ENCODE peak calls at places on chromosomes 3 and 15, in nine cellular contexts. X is HCT116, O is dorsolateral prefrontal cortex, W is mesenchymal stem cell, N is heart right ventricle, R is AG04450, U is K562, F is left ventricle myocardium inferior, G is PC-9. H is an unnamed sample.

GRCh38 chr15:62697636-62698035 is 344.9 kb upstream of the TPM1 start:
- DNase-seq in O (no peak), G (no peak), U (no peak), X (no peak), N (no peak), F (no peak), W (no peak), R (no peak), H (no peak)

GRCh38 chr15:81296673-81297072 is 27.3 kb downstream of the STARD5 start:
- DNase-seq in U (no peak), X (no peak), N (peak), F (peak), W (peak), R (no peak), G (no peak), O (no peak), H (peak)

GRCh38 chr3:40864915-40865314 is 334.4 kb upstream of the CTNNB1 start:
- DNase-seq in F (no peak), O (no peak), W (no peak), G (no peak), U (no peak), N (no peak), X (no peak), R (no peak), H (no peak)

GRCh38 chr3:89032331-89033063 is 74.9 kb upstream of the EPHA3 start:
- DNase-seq in F (no peak), N (no peak), R (no peak), U (no peak), W (peak), G (no peak), X (no peak), O (no peak), H (no peak)

GRCh38 chr3:35739181-35739809 is 100.0 kb downstream of the ARPP21 start:
- DNase-seq in F (no peak), N (no peak), W (no peak), U (no peak), X (no peak), O (no peak), G (no peak), R (no peak), H (no peak)

GRCh38 chr3:151895881-151896661 is 22.6 kb downstream of the SUCNR1 start:
- DNase-seq in W (no peak), F (no peak), R (no peak), X (no peak), U (no peak), N (no peak), G (no peak), O (no peak), H (no peak)

GRCh38 chr3:38027466-38028465 is 1.7 kb downstream of the PLCD1 start:
- DNase-seq in G (peak), X (no peak), W (peak), O (no peak), N (no peak), R (no peak), U (no peak), F (no peak), H (no peak)

GRCh38 chr3:82114589-82114988 is 353.1 kb upstream of the GBE1 start:
- DNase-seq in R (no peak), O (no peak), N (no peak), X (no peak), U (no peak), F (no peak), W (no peak), G (no peak), H (no peak)

GRCh38 chr3:32045091-32045964 is 61.1 kb upstream of the GPD1L start:
- DNase-seq in W (peak), G (peak), N (peak), R (peak), U (no peak), X (peak), O (peak), F (no peak), H (no peak)

GRCh38 chr3:114572364-114573062 is 278.7 kb downstream of the TIGIT start:
- DNase-seq in R (no peak), U (no peak), F (no peak), X (no peak), N (no peak), W (no peak), G (no peak), O (no peak), H (no peak)

GRCh38 chr3:188578579-188579363 is 424.8 kb downstream of the LPP start:
- DNase-seq in N (peak), G (no peak), R (peak), W (peak), X (no peak), F (peak), U (no peak), O (peak), H (no peak)

GRCh38 chr3:150158974-150159625 is 188.4 kb upstream of the PFN2 start:
- DNase-seq in N (no peak), R (no peak), W (peak), O (no peak), U (no peak), F (no peak), G (no peak), X (no peak), H (no peak)

GRCh38 chr3:123627673-123628670 is 43.1 kb upstream of the HACD2 start:
- DNase-seq in R (no peak), W (no peak), O (no peak), N (peak), G (no peak), F (peak), X (no peak), U (no peak), H (no peak)

GRCh38 chr3:47455806-47456452 is 19.8 kb downstream of the SCAP start:
- DNase-seq in R (no peak), U (no peak), G (no peak), W (peak), F (no peak), O (no peak), N (no peak), X (no peak), H (no peak)

GRCh38 chr3:3603351-3603750 is 195.9 kb upstream of the LRRN1 start:
- DNase-seq in G (no peak), W (no peak), R (no peak), F (no peak), N (no peak), X (no peak), O (no peak), U (no peak), H (no peak)

GRCh38 chr3:149848238-149848637 is 35.2 kb downstream of the RNF13 start:
- DNase-seq in U (no peak), F (no peak), G (no peak), N (no peak), O (no peak), X (no peak), W (no peak), R (no peak), H (no peak)

GRCh38 chr3:119245778-119246177 is 5.1 kb upstream of the B4GALT4 start:
- DNase-seq in O (no peak), N (no peak), F (peak), G (peak), R (no peak), W (no peak), U (no peak), X (no peak), H (no peak)

GRCh38 chr3:98326036-98326435 is 27.6 kb upstream of the OR5K4 start:
- DNase-seq in F (no peak), X (no peak), G (no peak), R (no peak), O (no peak), W (no peak), N (no peak), U (no peak), H (no peak)

GRCh38 chr15:100372695-100373036 is 30.9 kb upstream of the ADAMTS17 start:
- DNase-seq in N (no peak), F (no peak), O (no peak), U (no peak), G (no peak), X (no peak), W (no peak), R (no peak), H (no peak)

GRCh38 chr3:70853161-70853560 is 540.7 kb upstream of the MDFIC2 start:
- DNase-seq in F (no peak), N (no peak), R (no peak), O (no peak), X (no peak), W (no peak), G (no peak), U (no peak), H (no peak)

GRCh38 chr15:96285306-96285705 is 45.2 kb upstream of the NR2F2 start:
- DNase-seq in G (no peak), R (peak), U (peak), F (no peak), W (peak), X (no peak), N (peak), O (no peak), H (no peak)

GRCh38 chr15:99986297-99987118 is 253.3 kb upstream of the LYSMD4 start:
- DNase-seq in N (no peak), G (no peak), X (no peak), W (peak), U (no peak), R (no peak), F (no peak), O (no peak), H (no peak)

GRCh38 chr15:48617619-48618018 is 27.9 kb downstream of the FBN1 start:
- DNase-seq in G (no peak), U (no peak), W (peak), O (no peak), N (peak), X (no peak), F (peak), R (peak), H (no peak)

GRCh38 chr3:183428140-183429023 is at the start of gene MCF2L2:
- DNase-seq in W (peak), X (peak), N (peak), U (peak), R (no peak), O (peak), G (peak), F (peak), H (peak)

GRCh38 chr15:80489030-80489594 is 84.9 kb downstream of the ARNT2 start:
- DNase-seq in G (no peak), F (no peak), X (no peak), N (no peak), U (no peak), O (no peak), W (peak), R (peak), H (no peak)

GRCh38 chr3:149395107-149396089 is 17.9 kb upstream of the TM4SF1 start:
- DNase-seq in N (peak), W (no peak), U (no peak), O (no peak), R (no peak), F (no peak), G (peak), X (no peak), H (no peak)

GRCh38 chr3:138833908-138834358 is 795 bp downstream of the PIK3CB start:
- DNase-seq in U (peak), W (no peak), R (no peak), G (no peak), F (no peak), X (no peak), N (no peak), O (no peak), H (no peak)

GRCh38 chr15:70702584-70702983 is 60.8 kb downstream of the UACA start:
- DNase-seq in F (no peak), G (no peak), R (no peak), W (no peak), U (no peak), N (no peak), O (no peak), X (no peak), H (no peak)

GRCh38 chr3:161104561-161105551 is at the start of gene B3GALNT1:
- DNase-seq in N (peak), F (peak), R (peak), U (peak), O (peak), W (peak), X (no peak), G (peak), H (no peak)

GRCh38 chr3:72999971-73000370 is 3.4 kb downstream of the PPP4R2 start:
- DNase-seq in F (no peak), X (no peak), G (no peak), N (no peak), W (no peak), O (no peak), R (no peak), U (no peak), H (peak)

GRCh38 chr3:49020335-49021212 is 1.3 kb upstream of the NDUFAF3 start:
- DNase-seq in O (peak), U (peak), R (no peak), F (peak), W (peak), G (peak), N (peak), X (no peak), H (no peak)

DNA sequence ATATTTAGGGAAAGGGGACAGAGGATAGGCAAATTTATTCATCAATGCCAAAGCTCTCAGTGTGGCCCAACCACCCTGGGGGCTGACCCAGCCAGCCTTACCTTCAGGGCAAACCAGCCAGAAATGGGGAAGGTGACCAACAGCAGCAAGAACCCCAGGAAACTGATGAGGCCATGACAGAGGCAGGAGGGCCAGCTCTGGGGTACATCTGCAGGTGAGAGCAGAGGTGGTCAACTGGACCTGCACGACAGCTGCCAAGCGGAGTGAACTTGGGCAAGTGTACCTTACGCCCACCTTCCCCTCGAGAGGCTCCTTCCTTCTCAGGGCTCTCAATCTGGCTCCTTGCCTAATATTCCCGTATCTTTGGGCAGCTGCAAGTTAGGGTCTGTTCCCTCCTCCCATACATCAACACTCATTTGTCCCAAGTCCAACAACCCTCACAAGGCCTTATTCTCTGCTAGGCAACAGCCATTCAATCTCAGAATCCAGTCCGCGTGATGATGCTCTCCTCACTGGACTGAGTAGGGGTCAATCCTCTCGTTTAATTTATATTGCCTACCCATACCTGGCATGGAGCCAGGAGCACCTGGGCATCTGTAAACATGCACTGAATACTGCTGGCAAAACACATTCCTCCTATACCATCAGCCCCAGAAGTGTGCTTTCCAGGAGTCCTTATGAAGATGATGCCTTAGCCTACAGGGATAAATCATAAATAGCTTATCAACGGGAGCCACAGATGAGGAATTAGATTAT is 1.7 kb downstream of the STOML1 start:
- DNase-seq in X (no peak), G (no peak), F (no peak), O (no peak), U (no peak), R (no peak), W (no peak), N (no peak), H (no peak)
- H3K4me3 ChIP-seq in X (no peak), G (no peak), F (peak), O (no peak), U (no peak), R (no peak), W (no peak), N (no peak), H (no peak)

GRCh38 chr3:147359177-147360062 is 46.9 kb downstream of the ZIC4 start:
- DNase-seq in R (no peak), X (no peak), W (no peak), U (no peak), G (no peak), F (no peak), O (no peak), N (no peak), H (no peak)
- H3K4me3 ChIP-seq in R (no peak), X (no peak), W (no peak), U (no peak), G (no peak), F (no peak), O (no peak), N (no peak), H (no peak)

GRCh38 chr3:86988986-86989385 is 2.0 kb downstream of the VGLL3 start:
- DNase-seq in N (no peak), U (no peak), R (no peak), X (no peak), G (no peak), F (no peak), O (no peak), W (no peak), H (no peak)
- H3K4me3 ChIP-seq in N (peak), U (no peak), R (peak), X (no peak), G (no peak), F (peak), O (no peak), W (no peak), H (no peak)

GRCh38 chr15:66404532-66404931 is 17.8 kb downstream of the MAP2K1 start:
- DNase-seq in U (no peak), W (no peak), N (no peak), O (no peak), X (no peak), F (no peak), G (no peak), R (no peak), H (peak)

GRCh38 chr15:66405605-66406004 is 18.9 kb downstream of the MAP2K1 start:
- DNase-seq in R (no peak), N (no peak), O (no peak), U (no peak), F (no peak), G (no peak), X (no peak), W (no peak), H (peak)

GRCh38 chr15:66404122-66404521 is 17.4 kb downstream of the MAP2K1 start:
- DNase-seq in U (no peak), W (no peak), R (no peak), F (no peak), N (no peak), G (no peak), O (no peak), X (no peak), H (no peak)

GRCh38 chr15:66403323-66403722 is 16.6 kb downstream of the MAP2K1 start:
- DNase-seq in R (no peak), U (no peak), G (no peak), N (no peak), O (no peak), W (no peak), X (no peak), F (no peak), H (no peak)

GRCh38 chr15:66405007-66405406 is 18.3 kb downstream of the MAP2K1 start:
- DNase-seq in W (no peak), O (no peak), G (no peak), U (no peak), N (no peak), X (no peak), F (no peak), R (no peak), H (no peak)
- H3K4me3 ChIP-seq in W (no peak), O (no peak), G (no peak), U (no peak), N (no peak), X (no peak), F (peak), R (no peak), H (no peak)

DNA sequence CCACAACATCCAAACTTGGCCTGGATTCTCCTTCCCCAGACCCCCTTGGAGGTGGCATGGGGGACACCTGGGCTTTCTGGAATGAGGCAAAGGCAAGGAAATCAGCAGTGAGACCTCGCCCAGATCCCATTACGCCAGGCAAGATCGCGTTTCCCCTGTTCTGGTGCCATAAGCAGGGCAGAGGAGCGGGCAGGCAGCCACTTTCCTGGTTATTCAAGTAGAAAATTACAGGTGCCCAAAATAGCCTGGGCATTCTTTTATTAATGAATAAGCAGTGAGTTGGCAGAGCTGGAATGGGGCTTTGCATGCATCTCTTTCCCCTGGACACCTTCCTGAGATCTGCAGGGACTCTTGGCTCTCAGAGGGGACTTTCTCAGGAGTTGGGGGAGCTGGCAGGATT is 31.5 kb upstream of the FAM107A start:
- DNase-seq in U (no peak), F (peak), N (peak), R (no peak), W (no peak), O (peak), G (peak), X (no peak), H (no peak)
- H3K4me3 ChIP-seq in U (no peak), F (no peak), N (no peak), R (no peak), W (no peak), O (no peak), G (no peak), X (no peak), H (no peak)

GRCh38 chr3:133040696-133041523 is 2.7 kb downstream of the TMEM108 start:
- DNase-seq in X (peak), N (peak), O (peak), R (peak), U (peak), F (peak), W (peak), G (peak), H (peak)
- H3K4me3 ChIP-seq in X (no peak), N (no peak), O (peak), R (no peak), U (no peak), F (peak), W (no peak), G (no peak), H (no peak)

GRCh38 chr15:74784854-74785715 is 3.2 kb downstream of the CSK start:
- DNase-seq in U (no peak), X (no peak), W (no peak), F (no peak), N (no peak), R (no peak), G (no peak), O (no peak), H (no peak)

GRCh38 chr15:74783072-74783807 is 1.4 kb downstream of the CSK start:
- DNase-seq in R (no peak), U (peak), X (no peak), N (no peak), F (no peak), W (peak), O (no peak), G (peak), H (no peak)

GRCh38 chr15:74784426-74784825 is 2.5 kb downstream of the CSK start:
- DNase-seq in U (no peak), F (no peak), N (no peak), G (no peak), O (no peak), X (no peak), W (no peak), R (no peak), H (no peak)

GRCh38 chr15:74782596-74783071 is 754 bp downstream of the CSK start:
- DNase-seq in R (no peak), W (peak), N (no peak), U (no peak), X (no peak), G (no peak), O (no peak), F (no peak), H (no peak)

DNA sequence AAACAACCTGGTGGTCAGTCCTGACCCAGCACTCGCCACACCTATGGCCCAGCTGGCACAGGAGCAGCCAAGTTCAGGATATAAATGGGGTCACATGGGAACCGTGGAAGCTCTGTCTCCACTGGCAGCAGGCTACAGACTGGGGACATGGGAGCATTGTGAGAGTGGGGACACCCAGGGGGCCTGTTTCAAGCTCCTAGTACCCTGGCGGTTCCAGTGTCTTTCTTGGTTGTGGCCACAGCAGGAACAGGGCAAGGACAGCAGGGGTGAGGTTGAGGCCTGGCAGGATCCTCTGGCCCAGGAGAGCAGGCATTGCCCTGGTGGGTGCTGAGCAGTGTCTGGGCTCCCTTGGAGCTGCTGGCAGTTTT is 1.9 kb downstream of the CSK start:
- DNase-seq in X (no peak), R (no peak), G (no peak), N (no peak), U (no peak), O (no peak), W (no peak), F (no peak), H (no peak)
- H3K4me3 ChIP-seq in X (peak), R (peak), G (peak), N (peak), U (peak), O (peak), W (peak), F (peak), H (peak)

H was measured in Jurkat, Clone E6-1.